ENCODE peak calls at places on chromosomes 1 and 21, in six cellular contexts. M is SW480, E is NCI-H1105, U is astrocyte of the spinal cord, A is HEK293T, R is neural crest cell. K is an unnamed sample.
A peak's percentile ranks its signal among the peaks of the same experiment; 100 is the strongest.

GRCh38 chr1:87787551-87787950 is 458.9 kb downstream of the LMO4 start:
- DNase-seq in M (no peak), E (no peak), U (peak; percentile 50), A (no peak), R (no peak), K (no peak)

GRCh38 chr1:175317795-175318194 is 125.2 kb upstream of the KIAA0040 start:
- DNase-seq in M (no peak), E (no peak), U (no peak), A (no peak), R (no peak), K (no peak)

GRCh38 chr1:94622757-94623156 is 81.2 kb upstream of the F3 start:
- DNase-seq in M (peak; percentile 58), E (no peak), U (peak; percentile 74), A (no peak), R (no peak), K (no peak)

GRCh38 chr1:58883037-58883887 is 99.4 kb upstream of the JUN start:
- DNase-seq in M (peak; percentile 84), E (no peak), U (peak; percentile 97), A (no peak), R (no peak), K (no peak)

GRCh38 chr1:59574085-59574484 is 240.7 kb upstream of the HOOK1 start:
- DNase-seq in M (no peak), E (no peak), U (peak; percentile 93), A (no peak), R (no peak), K (peak; percentile 44)

GRCh38 chr1:117824612-117825011 is 104.8 kb downstream of the GDAP2 start:
- DNase-seq in M (no peak), E (no peak), U (peak; percentile 62), A (no peak), R (no peak), K (no peak)

GRCh38 chr1:214292317-214292716 is 11.4 kb downstream of the SMYD2 start:
- DNase-seq in M (no peak), E (no peak), U (no peak), A (no peak), R (no peak), K (no peak)

GRCh38 chr21:45276620-45277019 is 11.1 kb downstream of the POFUT2 start:
- DNase-seq in M (no peak), E (no peak), U (no peak), A (no peak), R (no peak), K (no peak)

GRCh38 chr1:169201084-169201619 is 94.7 kb downstream of the ATP1B1 start:
- DNase-seq in M (no peak), E (no peak), U (peak; percentile 67), A (no peak), R (no peak), K (no peak)

GRCh38 chr1:178609015-178609414 is 96.1 kb downstream of the TEX35 start:
- DNase-seq in M (no peak), E (no peak), U (peak; percentile 39), A (no peak), R (no peak), K (no peak)

GRCh38 chr1:188652678-188653077 is 1823.9 kb downstream of the PLA2G4A start:
- DNase-seq in M (no peak), E (no peak), U (peak; percentile 95), A (no peak), R (no peak), K (no peak)

GRCh38 chr1:179080866-179081695 is 789 bp upstream of the TOR3A start:
- DNase-seq in M (no peak), E (no peak), U (no peak), A (no peak), R (no peak), K (no peak)

K was measured in DMS 273 treated with DMSO at 0.1 percent for 48 hours.